ENCODE peak calls at places on chromosomes 1 and 21, in five cellular contexts. Z is AG08396; A is ACHN; J is tibial nerve; H is stimulated activated naive CD4-positive, alpha-beta T cell. F is an unnamed sample.

GRCh38 chr1:181630838-181631237 is 147.5 kb downstream of the CACNA1E start:
- DNase-seq in A (no peak), H (no peak), Z (no peak), J (no peak), F (no peak)

GRCh38 chr1:212254853-212255363 is 30.3 kb upstream of the PPP2R5A start:
- DNase-seq in H (no peak), Z (no peak), J (no peak), A (no peak), F (peak; percentile 31)

GRCh38 chr1:189821838-189822237 is 655.8 kb downstream of the BRINP3 start:
- DNase-seq in H (no peak), Z (no peak), A (no peak), J (no peak), F (no peak)

GRCh38 chr21:41411449-41412089 is 14.5 kb upstream of the MX1 start:
- DNase-seq in A (peak; percentile 25), Z (no peak), J (no peak), H (no peak), F (no peak)

GRCh38 chr1:30307182-30307581 is 416.2 kb downstream of the MATN1 start:
- DNase-seq in Z (no peak), H (no peak), J (no peak), A (no peak), F (no peak)

GRCh38 chr1:160801836-160802580 is 6.0 kb downstream of the LY9 start:
- DNase-seq in J (no peak), H (no peak), A (no peak), Z (no peak), F (no peak)

GRCh38 chr1:82538876-82539275 is 738.1 kb downstream of the ADGRL2 start:
- DNase-seq in J (no peak), A (no peak), Z (peak; percentile 11), H (no peak), F (no peak)

GRCh38 chr21:43789276-43790052 is at the start of gene RRP1:
- DNase-seq in A (peak; percentile 82), Z (peak; percentile 99), J (peak; percentile 85), H (peak; percentile 90), F (peak; percentile 84)

GRCh38 chr1:154427173-154428139 is 22.3 kb downstream of the IL6R start:
- DNase-seq in Z (no peak), H (no peak), J (peak; percentile 65), A (no peak), F (no peak)

F was measured in T-cell.